ENCODE peak calls at places on chromosomes 3 and 15, in five cellular contexts. One of them, this sample, is unnamed.

GRCh38 chr3:50370594-50370993 is 11.3 kb upstream of the TMEM115 start:
- DNase-seq in stomach: no peak
- DNase-seq in NCI-H1092: no peak
- DNase-seq in AG10803: no peak
- DNase-seq in EL: no peak
- DNase-seq in this sample: no peak

GRCh38 chr3:108552267-108553159 is 36.7 kb downstream of the CIP2A start:
- DNase-seq in EL: peak; percentile 38
- DNase-seq in AG10803: peak; percentile 51
- DNase-seq in NCI-H1092: peak; percentile 3
- DNase-seq in stomach: no peak
- DNase-seq in this sample: no peak

GRCh38 chr3:29486087-29486486 is 205.2 kb downstream of the RBMS3 start:
- DNase-seq in AG10803: peak; percentile 88
- DNase-seq in NCI-H1092: no peak
- DNase-seq in EL: peak; percentile 26
- DNase-seq in stomach: no peak
- DNase-seq in this sample: no peak

GRCh38 chr3:59023612-59024011 is 26.2 kb downstream of the CFAP20DC start:
- DNase-seq in NCI-H1092: no peak
- DNase-seq in stomach: no peak
- DNase-seq in EL: no peak
- DNase-seq in AG10803: no peak
- DNase-seq in this sample: no peak

GRCh38 chr3:60497922-60498321 is 753.3 kb downstream of the FHIT start:
- DNase-seq in EL: no peak
- DNase-seq in stomach: no peak
- DNase-seq in NCI-H1092: peak; percentile 53
- DNase-seq in AG10803: no peak
- DNase-seq in this sample: no peak

GRCh38 chr15:35912196-35912595 is 366.2 kb upstream of the DPH6 start:
- DNase-seq in AG10803: peak; percentile 10
- DNase-seq in stomach: no peak
- DNase-seq in EL: no peak
- DNase-seq in NCI-H1092: no peak
- DNase-seq in this sample: no peak

GRCh38 chr15:89383635-89384604 is 49.3 kb upstream of the POLG start:
- DNase-seq in stomach: no peak
- DNase-seq in NCI-H1092: peak; percentile 92
- DNase-seq in AG10803: no peak
- DNase-seq in EL: peak; percentile 42
- DNase-seq in this sample: no peak

GRCh38 chr15:59550961-59551360 is 60.6 kb upstream of the GCNT3 start:
- DNase-seq in stomach: no peak
- DNase-seq in EL: no peak
- DNase-seq in NCI-H1092: no peak
- DNase-seq in AG10803: no peak
- DNase-seq in this sample: no peak

GRCh38 chr15:31338318-31338878 is 11.8 kb downstream of the KLF13 start:
- DNase-seq in EL: no peak
- DNase-seq in NCI-H1092: no peak
- DNase-seq in AG10803: no peak
- DNase-seq in stomach: peak; percentile 62
- DNase-seq in this sample: peak; percentile 52

GRCh38 chr3:122890077-122890484 is 95.2 kb downstream of the SLC49A4 start:
- DNase-seq in AG10803: peak; percentile 66
- DNase-seq in stomach: no peak
- DNase-seq in NCI-H1092: no peak
- DNase-seq in EL: peak; percentile 47
- DNase-seq in this sample: no peak

GRCh38 chr15:81281925-81282895 is 41.7 kb downstream of the STARD5 start:
- DNase-seq in EL: no peak
- DNase-seq in stomach: no peak
- DNase-seq in NCI-H1092: no peak
- DNase-seq in AG10803: no peak
- DNase-seq in this sample: no peak

GRCh38 chr3:40679289-40679688 is 154.5 kb downstream of the ZNF621 start:
- DNase-seq in stomach: no peak
- DNase-seq in EL: no peak
- DNase-seq in NCI-H1092: no peak
- DNase-seq in AG10803: no peak
- DNase-seq in this sample: no peak

GRCh38 chr3:121836069-121836468 is 1.1 kb downstream of the EAF2 start:
- DNase-seq in stomach: no peak
- DNase-seq in EL: no peak
- DNase-seq in NCI-H1092: no peak
- DNase-seq in AG10803: no peak
- DNase-seq in this sample: no peak

GRCh38 chr3:128402319-128402718 is 64.4 kb downstream of the DNAJB8 start:
- DNase-seq in EL: no peak
- DNase-seq in NCI-H1092: no peak
- DNase-seq in stomach: peak; percentile 39
- DNase-seq in AG10803: no peak
- DNase-seq in this sample: no peak

GRCh38 chr3:144556392-144556791 is 584.8 kb downstream of the DIPK2A start:
- DNase-seq in stomach: no peak
- DNase-seq in NCI-H1092: no peak
- DNase-seq in EL: no peak
- DNase-seq in AG10803: peak; percentile 13
- DNase-seq in this sample: no peak

GRCh38 chr3:179943097-179943880 is 93.4 kb downstream of the PEX5L start:
- DNase-seq in NCI-H1092: no peak
- DNase-seq in stomach: no peak
- DNase-seq in EL: no peak
- DNase-seq in AG10803: no peak
- DNase-seq in this sample: no peak

GRCh38 chr3:35678552-35679220 is 39.4 kb downstream of the ARPP21 start:
- DNase-seq in NCI-H1092: no peak
- DNase-seq in AG10803: no peak
- DNase-seq in stomach: no peak
- DNase-seq in EL: no peak
- DNase-seq in this sample: no peak

GRCh38 chr3:42002790-42003189 is 40.9 kb upstream of the ULK4 start:
- DNase-seq in AG10803: no peak
- DNase-seq in stomach: no peak
- DNase-seq in NCI-H1092: no peak
- DNase-seq in EL: no peak
- DNase-seq in this sample: no peak

GRCh38 chr3:105040026-105040622 is 326.6 kb upstream of the ALCAM start:
- DNase-seq in stomach: no peak
- DNase-seq in EL: no peak
- DNase-seq in NCI-H1092: no peak
- DNase-seq in AG10803: no peak
- DNase-seq in this sample: no peak

GRCh38 chr3:58585994-58586393 is 8.8 kb upstream of the FAM107A start:
- DNase-seq in AG10803: no peak
- DNase-seq in NCI-H1092: no peak
- DNase-seq in stomach: no peak
- DNase-seq in EL: no peak
- DNase-seq in this sample: no peak

GRCh38 chr15:64122936-64123351 is 27.2 kb downstream of the SNX1 start:
- DNase-seq in AG10803: no peak
- DNase-seq in NCI-H1092: no peak
- DNase-seq in EL: no peak
- DNase-seq in stomach: no peak
- DNase-seq in this sample: no peak

GRCh38 chr15:36278219-36278618 is 301.2 kb upstream of the CDIN1 start:
- DNase-seq in stomach: no peak
- DNase-seq in EL: peak; percentile 61
- DNase-seq in NCI-H1092: no peak
- DNase-seq in AG10803: no peak
- DNase-seq in this sample: no peak

GRCh38 chr3:72848703-72849081 is 447 bp upstream of the SHQ1 start:
- DNase-seq in stomach: no peak
- DNase-seq in EL: no peak
- DNase-seq in AG10803: no peak
- DNase-seq in NCI-H1092: no peak
- DNase-seq in this sample: no peak

GRCh38 chr3:127590282-127590592 is 296 bp downstream of the TPRA1 start:
- DNase-seq in EL: no peak
- DNase-seq in AG10803: no peak
- DNase-seq in NCI-H1092: no peak
- DNase-seq in stomach: no peak
- DNase-seq in this sample: peak; percentile 23

GRCh38 chr15:99777144-99777543 is 43.9 kb upstream of the LYSMD4 start:
- DNase-seq in NCI-H1092: no peak
- DNase-seq in AG10803: no peak
- DNase-seq in stomach: no peak
- DNase-seq in EL: no peak
- DNase-seq in this sample: no peak